ENCODE peak calls at places on chromosomes 13 and 19, in ten cellular contexts. One of them, this sample, is unnamed.
A peak's percentile ranks its signal among the peaks of the same experiment; 100 is the strongest.

GRCh38 chr13:64041296-64041695 is 2625.6 kb upstream of the PCDH20 start:
- DNase-seq in neural progenitor cell: no peak
- DNase-seq in activated naive CD8-positive, alpha-beta T cell treated with anti-CD3 and anti-CD28 coated beads, Interleukin-2, amount 50 U/mL, for 24 hours: no peak
- DNase-seq in NCI-H774: no peak
- DNase-seq in H54: no peak
- DNase-seq in fibroblast of mammary gland: no peak
- DNase-seq in H4: no peak
- DNase-seq in hippocampal formation: no peak
- DNase-seq in central memory CD4-positive, alpha-beta T cell: no peak
- DNase-seq in astrocyte of the cerebellum: no peak
- DNase-seq in this sample: no peak

GRCh38 chr19:2478756-2479555 is 3.0 kb downstream of the GADD45B start:
- DNase-seq in neural progenitor cell: peak; percentile 47
- DNase-seq in astrocyte of the cerebellum: no peak
- DNase-seq in NCI-H774: no peak
- DNase-seq in H4: peak; percentile 64
- DNase-seq in central memory CD4-positive, alpha-beta T cell: peak; percentile 73
- DNase-seq in H54: peak; percentile 74
- DNase-seq in fibroblast of mammary gland: peak; percentile 77
- DNase-seq in hippocampal formation: no peak
- DNase-seq in activated naive CD8-positive, alpha-beta T cell treated with anti-CD3 and anti-CD28 coated beads, Interleukin-2, amount 50 U/mL, for 24 hours: peak; percentile 80
- DNase-seq in this sample: peak; percentile 25

GRCh38 chr19:23070353-23070781 is 46.5 kb upstream of the ZNF730 start:
- DNase-seq in astrocyte of the cerebellum: no peak
- DNase-seq in hippocampal formation: no peak
- DNase-seq in H4: no peak
- DNase-seq in H54: no peak
- DNase-seq in neural progenitor cell: no peak
- DNase-seq in activated naive CD8-positive, alpha-beta T cell treated with anti-CD3 and anti-CD28 coated beads, Interleukin-2, amount 50 U/mL, for 24 hours: peak; percentile 10
- DNase-seq in NCI-H774: no peak
- DNase-seq in fibroblast of mammary gland: peak; percentile 59
- DNase-seq in central memory CD4-positive, alpha-beta T cell: no peak
- DNase-seq in this sample: no peak

GRCh38 chr13:32201809-32202208 is 113.4 kb downstream of the ZAR1L start:
- DNase-seq in NCI-H774: no peak
- DNase-seq in astrocyte of the cerebellum: no peak
- DNase-seq in neural progenitor cell: no peak
- DNase-seq in fibroblast of mammary gland: no peak
- DNase-seq in central memory CD4-positive, alpha-beta T cell: no peak
- DNase-seq in H54: no peak
- DNase-seq in activated naive CD8-positive, alpha-beta T cell treated with anti-CD3 and anti-CD28 coated beads, Interleukin-2, amount 50 U/mL, for 24 hours: no peak
- DNase-seq in hippocampal formation: no peak
- DNase-seq in H4: no peak
- DNase-seq in this sample: no peak

GRCh38 chr13:24270639-24271131 is 38.7 kb upstream of the C1QTNF9 start:
- DNase-seq in astrocyte of the cerebellum: no peak
- DNase-seq in fibroblast of mammary gland: peak; percentile 48
- DNase-seq in activated naive CD8-positive, alpha-beta T cell treated with anti-CD3 and anti-CD28 coated beads, Interleukin-2, amount 50 U/mL, for 24 hours: peak; percentile 54
- DNase-seq in H4: peak; percentile 52
- DNase-seq in hippocampal formation: peak; percentile 82
- DNase-seq in neural progenitor cell: peak; percentile 47
- DNase-seq in NCI-H774: no peak
- DNase-seq in H54: peak; percentile 44
- DNase-seq in central memory CD4-positive, alpha-beta T cell: peak; percentile 76
- DNase-seq in this sample: peak; percentile 89

GRCh38 chr13:88979465-88980180 is 1308.5 kb downstream of the SLITRK5 start:
- DNase-seq in central memory CD4-positive, alpha-beta T cell: no peak
- DNase-seq in NCI-H774: no peak
- DNase-seq in fibroblast of mammary gland: no peak
- DNase-seq in astrocyte of the cerebellum: no peak
- DNase-seq in hippocampal formation: no peak
- DNase-seq in neural progenitor cell: no peak
- DNase-seq in activated naive CD8-positive, alpha-beta T cell treated with anti-CD3 and anti-CD28 coated beads, Interleukin-2, amount 50 U/mL, for 24 hours: no peak
- DNase-seq in H4: no peak
- DNase-seq in H54: no peak
- DNase-seq in this sample: peak; percentile 4

GRCh38 chr19:518292-519231 is 11.3 kb downstream of the TPGS1 start:
- DNase-seq in activated naive CD8-positive, alpha-beta T cell treated with anti-CD3 and anti-CD28 coated beads, Interleukin-2, amount 50 U/mL, for 24 hours: peak; percentile 64
- DNase-seq in central memory CD4-positive, alpha-beta T cell: peak; percentile 52
- DNase-seq in hippocampal formation: no peak
- DNase-seq in astrocyte of the cerebellum: no peak
- DNase-seq in NCI-H774: no peak
- DNase-seq in H54: no peak
- DNase-seq in fibroblast of mammary gland: no peak
- DNase-seq in H4: no peak
- DNase-seq in neural progenitor cell: peak; percentile 76
- DNase-seq in this sample: no peak

GRCh38 chr19:4506449-4507149 is 11.7 kb downstream of the PLIN4 start:
- DNase-seq in hippocampal formation: no peak
- DNase-seq in NCI-H774: no peak
- DNase-seq in activated naive CD8-positive, alpha-beta T cell treated with anti-CD3 and anti-CD28 coated beads, Interleukin-2, amount 50 U/mL, for 24 hours: peak; percentile 20
- DNase-seq in neural progenitor cell: no peak
- DNase-seq in fibroblast of mammary gland: peak; percentile 84
- DNase-seq in astrocyte of the cerebellum: peak; percentile 18
- DNase-seq in H54: peak; percentile 53
- DNase-seq in H4: no peak
- DNase-seq in central memory CD4-positive, alpha-beta T cell: no peak
- DNase-seq in this sample: no peak

GRCh38 chr19:38727868-38728660 is 16.2 kb downstream of the CAPN12 start:
- DNase-seq in H54: no peak
- DNase-seq in activated naive CD8-positive, alpha-beta T cell treated with anti-CD3 and anti-CD28 coated beads, Interleukin-2, amount 50 U/mL, for 24 hours: no peak
- DNase-seq in NCI-H774: no peak
- DNase-seq in H4: no peak
- DNase-seq in fibroblast of mammary gland: no peak
- DNase-seq in astrocyte of the cerebellum: no peak
- DNase-seq in hippocampal formation: no peak
- DNase-seq in neural progenitor cell: no peak
- DNase-seq in central memory CD4-positive, alpha-beta T cell: no peak
- DNase-seq in this sample: no peak

GRCh38 chr13:104385409-104385808 is 1319.2 kb upstream of the SLC10A2 start:
- DNase-seq in activated naive CD8-positive, alpha-beta T cell treated with anti-CD3 and anti-CD28 coated beads, Interleukin-2, amount 50 U/mL, for 24 hours: no peak
- DNase-seq in neural progenitor cell: no peak
- DNase-seq in NCI-H774: no peak
- DNase-seq in hippocampal formation: no peak
- DNase-seq in H4: no peak
- DNase-seq in central memory CD4-positive, alpha-beta T cell: no peak
- DNase-seq in astrocyte of the cerebellum: peak; percentile 58
- DNase-seq in H54: no peak
- DNase-seq in fibroblast of mammary gland: peak; percentile 48
- DNase-seq in this sample: no peak

GRCh38 chr19:38742296-38742695 is 2.0 kb downstream of the CAPN12 start:
- DNase-seq in H4: no peak
- DNase-seq in astrocyte of the cerebellum: no peak
- DNase-seq in H54: no peak
- DNase-seq in NCI-H774: no peak
- DNase-seq in neural progenitor cell: no peak
- DNase-seq in activated naive CD8-positive, alpha-beta T cell treated with anti-CD3 and anti-CD28 coated beads, Interleukin-2, amount 50 U/mL, for 24 hours: no peak
- DNase-seq in fibroblast of mammary gland: no peak
- DNase-seq in hippocampal formation: no peak
- DNase-seq in central memory CD4-positive, alpha-beta T cell: no peak
- DNase-seq in this sample: no peak

GRCh38 chr19:604355-604754 is 14.7 kb downstream of the HCN2 start:
- DNase-seq in astrocyte of the cerebellum: no peak
- DNase-seq in neural progenitor cell: no peak
- DNase-seq in hippocampal formation: no peak
- DNase-seq in H54: no peak
- DNase-seq in central memory CD4-positive, alpha-beta T cell: no peak
- DNase-seq in H4: no peak
- DNase-seq in NCI-H774: no peak
- DNase-seq in activated naive CD8-positive, alpha-beta T cell treated with anti-CD3 and anti-CD28 coated beads, Interleukin-2, amount 50 U/mL, for 24 hours: peak; percentile 65
- DNase-seq in fibroblast of mammary gland: no peak
- DNase-seq in this sample: no peak

GRCh38 chr13:22014469-22014868 is 343.6 kb downstream of the FGF9 start:
- DNase-seq in H54: no peak
- DNase-seq in activated naive CD8-positive, alpha-beta T cell treated with anti-CD3 and anti-CD28 coated beads, Interleukin-2, amount 50 U/mL, for 24 hours: no peak
- DNase-seq in H4: peak; percentile 67
- DNase-seq in fibroblast of mammary gland: no peak
- DNase-seq in neural progenitor cell: no peak
- DNase-seq in NCI-H774: no peak
- DNase-seq in astrocyte of the cerebellum: no peak
- DNase-seq in hippocampal formation: no peak
- DNase-seq in central memory CD4-positive, alpha-beta T cell: no peak
- DNase-seq in this sample: no peak

GRCh38 chr13:32840840-32841713 is 175.1 kb upstream of the KL start:
- DNase-seq in astrocyte of the cerebellum: no peak
- DNase-seq in neural progenitor cell: no peak
- DNase-seq in H4: no peak
- DNase-seq in H54: no peak
- DNase-seq in central memory CD4-positive, alpha-beta T cell: no peak
- DNase-seq in hippocampal formation: no peak
- DNase-seq in activated naive CD8-positive, alpha-beta T cell treated with anti-CD3 and anti-CD28 coated beads, Interleukin-2, amount 50 U/mL, for 24 hours: no peak
- DNase-seq in NCI-H774: no peak
- DNase-seq in fibroblast of mammary gland: no peak
- DNase-seq in this sample: no peak

GRCh38 chr19:1213391-1214286 is 8.1 kb downstream of the STK11 start:
- DNase-seq in neural progenitor cell: no peak
- DNase-seq in NCI-H774: no peak
- DNase-seq in activated naive CD8-positive, alpha-beta T cell treated with anti-CD3 and anti-CD28 coated beads, Interleukin-2, amount 50 U/mL, for 24 hours: peak; percentile 41
- DNase-seq in central memory CD4-positive, alpha-beta T cell: peak; percentile 74
- DNase-seq in hippocampal formation: no peak
- DNase-seq in H4: peak; percentile 38
- DNase-seq in H54: no peak
- DNase-seq in fibroblast of mammary gland: peak; percentile 91
- DNase-seq in astrocyte of the cerebellum: no peak
- DNase-seq in this sample: peak; percentile 72

GRCh38 chr13:91399189-91400093 is 1.0 kb downstream of the GPC5 start:
- DNase-seq in H4: no peak
- DNase-seq in H54: no peak
- DNase-seq in central memory CD4-positive, alpha-beta T cell: no peak
- DNase-seq in fibroblast of mammary gland: no peak
- DNase-seq in astrocyte of the cerebellum: no peak
- DNase-seq in NCI-H774: no peak
- DNase-seq in activated naive CD8-positive, alpha-beta T cell treated with anti-CD3 and anti-CD28 coated beads, Interleukin-2, amount 50 U/mL, for 24 hours: peak; percentile 14
- DNase-seq in neural progenitor cell: peak; percentile 34
- DNase-seq in hippocampal formation: no peak
- DNase-seq in this sample: no peak

GRCh38 chr13:76266566-76266965 is 619.6 kb downstream of the KCTD12 start:
- DNase-seq in H4: no peak
- DNase-seq in neural progenitor cell: no peak
- DNase-seq in activated naive CD8-positive, alpha-beta T cell treated with anti-CD3 and anti-CD28 coated beads, Interleukin-2, amount 50 U/mL, for 24 hours: no peak
- DNase-seq in fibroblast of mammary gland: peak; percentile 50
- DNase-seq in astrocyte of the cerebellum: no peak
- DNase-seq in H54: no peak
- DNase-seq in central memory CD4-positive, alpha-beta T cell: no peak
- DNase-seq in NCI-H774: no peak
- DNase-seq in hippocampal formation: no peak
- DNase-seq in this sample: no peak

GRCh38 chr19:49890349-49891311 is 6.1 kb downstream of the IL4I1 start:
- DNase-seq in central memory CD4-positive, alpha-beta T cell: peak; percentile 48
- DNase-seq in neural progenitor cell: peak; percentile 82
- DNase-seq in H54: no peak
- DNase-seq in astrocyte of the cerebellum: no peak
- DNase-seq in activated naive CD8-positive, alpha-beta T cell treated with anti-CD3 and anti-CD28 coated beads, Interleukin-2, amount 50 U/mL, for 24 hours: peak; percentile 64
- DNase-seq in H4: no peak
- DNase-seq in NCI-H774: no peak
- DNase-seq in hippocampal formation: no peak
- DNase-seq in fibroblast of mammary gland: no peak
- DNase-seq in this sample: no peak

GRCh38 chr13:48942131-48942530 is 33.6 kb upstream of the FNDC3A start:
- DNase-seq in fibroblast of mammary gland: peak; percentile 82
- DNase-seq in H4: no peak
- DNase-seq in hippocampal formation: no peak
- DNase-seq in astrocyte of the cerebellum: no peak
- DNase-seq in central memory CD4-positive, alpha-beta T cell: no peak
- DNase-seq in neural progenitor cell: no peak
- DNase-seq in H54: no peak
- DNase-seq in NCI-H774: no peak
- DNase-seq in activated naive CD8-positive, alpha-beta T cell treated with anti-CD3 and anti-CD28 coated beads, Interleukin-2, amount 50 U/mL, for 24 hours: no peak
- DNase-seq in this sample: no peak

GRCh38 chr19:16078311-16078758 is 2.0 kb downstream of the TPM4 start:
- DNase-seq in neural progenitor cell: peak; percentile 61
- DNase-seq in hippocampal formation: no peak
- DNase-seq in H54: no peak
- DNase-seq in astrocyte of the cerebellum: peak; percentile 29
- DNase-seq in NCI-H774: no peak
- DNase-seq in central memory CD4-positive, alpha-beta T cell: no peak
- DNase-seq in H4: no peak
- DNase-seq in fibroblast of mammary gland: peak; percentile 89
- DNase-seq in activated naive CD8-positive, alpha-beta T cell treated with anti-CD3 and anti-CD28 coated beads, Interleukin-2, amount 50 U/mL, for 24 hours: peak; percentile 36
- DNase-seq in this sample: peak; percentile 50

GRCh38 chr19:19077103-19077502 is 13.3 kb downstream of the SLC25A42 start:
- DNase-seq in fibroblast of mammary gland: no peak
- DNase-seq in H4: no peak
- DNase-seq in neural progenitor cell: no peak
- DNase-seq in central memory CD4-positive, alpha-beta T cell: no peak
- DNase-seq in activated naive CD8-positive, alpha-beta T cell treated with anti-CD3 and anti-CD28 coated beads, Interleukin-2, amount 50 U/mL, for 24 hours: no peak
- DNase-seq in NCI-H774: no peak
- DNase-seq in H54: no peak
- DNase-seq in hippocampal formation: no peak
- DNase-seq in astrocyte of the cerebellum: no peak
- DNase-seq in this sample: no peak

GRCh38 chr13:46622918-46623256 is 69.9 kb downstream of the LRCH1 start:
- DNase-seq in hippocampal formation: peak; percentile 50
- DNase-seq in H54: no peak
- DNase-seq in NCI-H774: no peak
- DNase-seq in fibroblast of mammary gland: peak; percentile 92
- DNase-seq in astrocyte of the cerebellum: peak; percentile 38
- DNase-seq in neural progenitor cell: no peak
- DNase-seq in H4: peak; percentile 40
- DNase-seq in activated naive CD8-positive, alpha-beta T cell treated with anti-CD3 and anti-CD28 coated beads, Interleukin-2, amount 50 U/mL, for 24 hours: no peak
- DNase-seq in central memory CD4-positive, alpha-beta T cell: no peak
- DNase-seq in this sample: peak; percentile 62

GRCh38 chr13:33272531-33273124 is 12.9 kb downstream of the STARD13 start:
- DNase-seq in activated naive CD8-positive, alpha-beta T cell treated with anti-CD3 and anti-CD28 coated beads, Interleukin-2, amount 50 U/mL, for 24 hours: no peak
- DNase-seq in H4: no peak
- DNase-seq in NCI-H774: no peak
- DNase-seq in hippocampal formation: no peak
- DNase-seq in astrocyte of the cerebellum: no peak
- DNase-seq in fibroblast of mammary gland: peak; percentile 43
- DNase-seq in central memory CD4-positive, alpha-beta T cell: no peak
- DNase-seq in H54: no peak
- DNase-seq in neural progenitor cell: no peak
- DNase-seq in this sample: no peak

GRCh38 chr13:52127783-52128702 is 830 bp downstream of the NEK5 start:
- DNase-seq in fibroblast of mammary gland: peak; percentile 61
- DNase-seq in central memory CD4-positive, alpha-beta T cell: peak; percentile 63
- DNase-seq in H54: peak; percentile 25
- DNase-seq in neural progenitor cell: peak; percentile 78
- DNase-seq in NCI-H774: peak; percentile 24
- DNase-seq in H4: peak; percentile 30
- DNase-seq in activated naive CD8-positive, alpha-beta T cell treated with anti-CD3 and anti-CD28 coated beads, Interleukin-2, amount 50 U/mL, for 24 hours: peak; percentile 54
- DNase-seq in astrocyte of the cerebellum: peak; percentile 45
- DNase-seq in hippocampal formation: peak; percentile 41
- DNase-seq in this sample: peak; percentile 84

GRCh38 chr13:42384265-42384664 is 112.3 kb downstream of the AKAP11 start:
- DNase-seq in H54: no peak
- DNase-seq in H4: peak; percentile 7
- DNase-seq in neural progenitor cell: no peak
- DNase-seq in activated naive CD8-positive, alpha-beta T cell treated with anti-CD3 and anti-CD28 coated beads, Interleukin-2, amount 50 U/mL, for 24 hours: no peak
- DNase-seq in fibroblast of mammary gland: peak; percentile 40
- DNase-seq in NCI-H774: no peak
- DNase-seq in astrocyte of the cerebellum: no peak
- DNase-seq in hippocampal formation: no peak
- DNase-seq in central memory CD4-positive, alpha-beta T cell: no peak
- DNase-seq in this sample: no peak

GRCh38 chr19:14116918-14117578 is 514 bp downstream of the PRKACA start:
- DNase-seq in H4: no peak
- DNase-seq in neural progenitor cell: no peak
- DNase-seq in fibroblast of mammary gland: no peak
- DNase-seq in central memory CD4-positive, alpha-beta T cell: peak; percentile 12
- DNase-seq in activated naive CD8-positive, alpha-beta T cell treated with anti-CD3 and anti-CD28 coated beads, Interleukin-2, amount 50 U/mL, for 24 hours: peak; percentile 31
- DNase-seq in NCI-H774: no peak
- DNase-seq in astrocyte of the cerebellum: no peak
- DNase-seq in H54: no peak
- DNase-seq in hippocampal formation: no peak
- DNase-seq in this sample: no peak

GRCh38 chr13:79973533-79973963 is 367.4 kb downstream of the SPRY2 start:
- DNase-seq in central memory CD4-positive, alpha-beta T cell: no peak
- DNase-seq in astrocyte of the cerebellum: no peak
- DNase-seq in hippocampal formation: no peak
- DNase-seq in NCI-H774: no peak
- DNase-seq in activated naive CD8-positive, alpha-beta T cell treated with anti-CD3 and anti-CD28 coated beads, Interleukin-2, amount 50 U/mL, for 24 hours: no peak
- DNase-seq in fibroblast of mammary gland: peak; percentile 24
- DNase-seq in neural progenitor cell: no peak
- DNase-seq in H54: no peak
- DNase-seq in H4: peak; percentile 26
- DNase-seq in this sample: no peak

GRCh38 chr13:44306401-44307192 is 67.0 kb upstream of the SERP2 start:
- DNase-seq in H54: peak; percentile 38
- DNase-seq in hippocampal formation: no peak
- DNase-seq in NCI-H774: no peak
- DNase-seq in H4: peak; percentile 90
- DNase-seq in central memory CD4-positive, alpha-beta T cell: no peak
- DNase-seq in fibroblast of mammary gland: peak; percentile 100
- DNase-seq in neural progenitor cell: peak; percentile 52
- DNase-seq in astrocyte of the cerebellum: peak; percentile 96
- DNase-seq in activated naive CD8-positive, alpha-beta T cell treated with anti-CD3 and anti-CD28 coated beads, Interleukin-2, amount 50 U/mL, for 24 hours: no peak
- DNase-seq in this sample: peak; percentile 63

This sample was measured in pons.